ENCODE peak calls at places on chromosomes 3 and 15, in ten cellular contexts. W, F, T, L, C, J, D, U, G and S are unnamed samples.

GRCh38 chr3:16808393-16809107 is 76.2 kb upstream of the PLCL2 start:
- DNase-seq in J (no peak), W (no peak), D (no peak), G (no peak), T (no peak), F (no peak), C (no peak), U (no peak), L (no peak), S (no peak)

GRCh38 chr3:187281191-187281714 is 10.3 kb downstream of the MASP1 start:
- DNase-seq in T (no peak), W (no peak), D (peak; percentile 92), U (peak; percentile 89), C (no peak), L (no peak), J (no peak), G (no peak), F (no peak), S (peak; percentile 92)

GRCh38 chr15:45378149-45378912 is at the start of gene GATM:
- DNase-seq in D (no peak), F (peak; percentile 85), J (peak; percentile 39), W (peak; percentile 4), T (peak; percentile 90), C (peak; percentile 60), L (peak; percentile 46), G (peak; percentile 38), U (peak; percentile 59), S (peak; percentile 53)

GRCh38 chr15:72180771-72181324 is 16.7 kb downstream of the GRAMD2A start:
- DNase-seq in J (no peak), D (no peak), F (no peak), W (no peak), U (no peak), G (no peak), L (no peak), C (no peak), T (no peak), S (no peak)

GRCh38 chr15:89067751-89068150 is 20.5 kb upstream of the ABHD2 start:
- DNase-seq in W (no peak), F (no peak), G (no peak), U (no peak), T (no peak), L (no peak), D (no peak), J (no peak), C (no peak), S (no peak)

GRCh38 chr15:59622289-59622688 is 10.7 kb downstream of the GCNT3 start:
- DNase-seq in C (no peak), G (peak; percentile 39), U (peak; percentile 3), J (peak; percentile 9), D (no peak), T (peak; percentile 71), L (no peak), F (no peak), W (no peak), S (no peak)

GRCh38 chr15:45943255-45943654 is 308.4 kb downstream of the SQOR start:
- DNase-seq in L (no peak), D (no peak), J (no peak), W (no peak), T (no peak), G (no peak), C (no peak), U (no peak), F (no peak), S (no peak)

GRCh38 chr15:84684092-84684491 is 26.1 kb upstream of the NMB start:
- DNase-seq in G (no peak), F (no peak), W (no peak), D (no peak), J (no peak), T (peak; percentile 22), C (no peak), U (no peak), L (no peak), S (no peak)

GRCh38 chr3:195198424-195199346 is 72.3 kb downstream of the XXYLT1 start:
- DNase-seq in D (no peak), U (no peak), T (no peak), F (no peak), G (no peak), J (no peak), L (no peak), C (no peak), W (no peak), S (no peak)

GRCh38 chr3:18609184-18609583 is 184.0 kb upstream of the SATB1 start:
- DNase-seq in F (no peak), U (no peak), G (no peak), L (no peak), T (no peak), D (no peak), C (no peak), W (no peak), J (no peak), S (no peak)

GRCh38 chr15:71565636-71566160 is 244.7 kb upstream of the NR2E3 start:
- DNase-seq in T (no peak), J (no peak), L (no peak), U (no peak), D (no peak), F (no peak), W (no peak), C (no peak), G (no peak), S (no peak)

GRCh38 chr3:58528629-58529028 is 8.4 kb downstream of the ACOX2 start:
- DNase-seq in G (no peak), T (no peak), D (no peak), C (no peak), L (peak; percentile 8), F (peak; percentile 39), U (no peak), W (no peak), J (no peak), S (no peak)

GRCh38 chr3:4425707-4426106 is 41.4 kb downstream of the SUMF1 start:
- DNase-seq in D (no peak), F (no peak), T (no peak), W (no peak), L (no peak), C (no peak), U (no peak), J (no peak), G (no peak), S (no peak)

GRCh38 chr15:50884583-50884982 is 23.9 kb upstream of the AP4E1 start:
- DNase-seq in U (no peak), T (no peak), G (no peak), W (no peak), C (no peak), F (no peak), J (no peak), L (no peak), D (no peak), S (no peak)

GRCh38 chr3:29757054-29757777 is 476.3 kb downstream of the RBMS3 start:
- DNase-seq in C (no peak), G (no peak), W (no peak), J (no peak), U (no peak), F (no peak), L (no peak), T (peak; percentile 20), D (no peak), S (no peak)

GRCh38 chr3:194777729-194778128 is 92.0 kb downstream of the FAM43A start:
- DNase-seq in T (no peak), W (no peak), L (no peak), F (no peak), G (no peak), C (no peak), U (no peak), J (no peak), D (no peak), S (no peak)

GRCh38 chr3:192303235-192303634 is 424.1 kb downstream of the FGF12 start:
- DNase-seq in D (no peak), L (no peak), G (no peak), T (peak; percentile 14), J (no peak), F (no peak), C (no peak), U (no peak), W (no peak), S (no peak)

GRCh38 chr3:101629219-101629618 is 47.7 kb downstream of the ZBTB11 start:
- DNase-seq in C (no peak), T (no peak), W (no peak), L (no peak), G (no peak), J (no peak), F (no peak), U (no peak), D (no peak), S (no peak)

GRCh38 chr3:42014949-42015533 is 53.1 kb upstream of the ULK4 start:
- DNase-seq in J (no peak), L (peak; percentile 63), T (peak; percentile 55), U (no peak), D (no peak), C (no peak), F (peak; percentile 73), G (no peak), W (no peak), S (no peak)

GRCh38 chr15:87929835-87930234 is 326.7 kb downstream of the NTRK3 start:
- DNase-seq in C (no peak), J (no peak), W (no peak), F (no peak), T (no peak), D (no peak), L (no peak), U (no peak), G (no peak), S (no peak)

GRCh38 chr3:173793963-173794362 is 396.4 kb downstream of the NLGN1 start:
- DNase-seq in W (no peak), L (no peak), T (peak; percentile 13), G (no peak), F (no peak), C (no peak), D (no peak), U (no peak), J (no peak), S (no peak)

GRCh38 chr15:73991260-73991659 is 835 bp downstream of the STOML1 start:
- DNase-seq in L (peak; percentile 44), D (peak; percentile 56), T (no peak), C (no peak), U (peak; percentile 55), W (no peak), J (no peak), F (peak; percentile 91), G (no peak), S (no peak)

GRCh38 chr3:180430896-180431295 is 171.1 kb upstream of the TTC14 start:
- DNase-seq in J (no peak), U (no peak), F (no peak), L (no peak), W (no peak), D (no peak), G (no peak), C (no peak), T (no peak), S (no peak)

GRCh38 chr3:14810795-14811661 is 7.7 kb upstream of the FGD5 start:
- DNase-seq in F (no peak), J (no peak), C (no peak), G (no peak), U (no peak), D (no peak), L (no peak), T (peak; percentile 58), W (no peak), S (no peak)

GRCh38 chr3:177190701-177191100 is 6.6 kb downstream of the TBL1XR1 start:
- DNase-seq in T (no peak), W (no peak), C (no peak), J (no peak), G (no peak), L (no peak), U (peak; percentile 17), D (peak; percentile 52), F (no peak), S (no peak)

GRCh38 chr3:137116619-137117018 is 158.8 kb downstream of the IL20RB start:
- DNase-seq in D (no peak), T (no peak), L (no peak), U (no peak), C (no peak), F (no peak), J (no peak), G (no peak), W (no peak), S (no peak)

GRCh38 chr3:58452176-58452575 is 18.5 kb upstream of the PDHB start:
- DNase-seq in G (no peak), J (no peak), T (no peak), U (no peak), L (peak; percentile 20), D (no peak), W (no peak), C (no peak), F (no peak), S (no peak)

GRCh38 chr3:115072265-115073008 is 74.7 kb downstream of the ZBTB20 start:
- DNase-seq in F (no peak), D (peak; percentile 46), L (no peak), W (no peak), G (no peak), U (peak; percentile 44), C (no peak), T (no peak), J (no peak), S (no peak)